ENCODE peak calls at places on chromosome 22, in five cellular contexts. H is body of pancreas, B is fibroblast of lung, G is sigmoid colon, L is tibial artery. U is an unnamed sample.

GRCh38 chr22:21961886-21962654 is 9.4 kb upstream of the PPM1F start:
- DNase-seq in H (peak), B (peak), G (no peak), L (no peak), U (peak)

GRCh38 chr22:40979198-40979597 is 28.0 kb downstream of the RBX1 start:
- DNase-seq in H (no peak), B (no peak), G (no peak), L (no peak), U (no peak)

GRCh38 chr22:19503869-19504268 is 20.3 kb downstream of the CLDN5 start:
- DNase-seq in H (no peak), B (no peak), G (no peak), L (no peak), U (no peak)

GRCh38 chr22:46108564-46109473 is 41.5 kb upstream of the PPARA start:
- DNase-seq in H (peak), B (peak), G (peak), L (no peak), U (no peak)

GRCh38 chr22:21444701-21445436 is 22.3 kb upstream of the TMEM191C start:
- DNase-seq in H (peak), B (no peak), G (peak), L (peak), U (no peak)

GRCh38 chr22:29890760-29891159 is 7.8 kb downstream of the MTMR3 start:
- DNase-seq in H (no peak), B (no peak), G (no peak), L (no peak), U (no peak)

GRCh38 chr22:21067901-21068680 is 22.3 kb downstream of the LRRC74B start:
- DNase-seq in H (no peak), B (no peak), G (no peak), L (no peak), U (no peak)

GRCh38 chr22:40721266-40721665 is 42.0 kb downstream of the MCHR1 start:
- DNase-seq in H (peak), B (peak), G (no peak), L (no peak), U (peak)

GRCh38 chr22:46421272-46421671 is 85.8 kb downstream of the TRMU start:
- DNase-seq in H (no peak), B (no peak), G (no peak), L (no peak), U (no peak)

GRCh38 chr22:40449676-40450035 is 79.3 kb downstream of the SGSM3 start:
- DNase-seq in H (no peak), B (peak), G (no peak), L (no peak), U (peak)

GRCh38 chr22:36966851-36967535 is 52.3 kb downstream of the TST start:
- DNase-seq in H (no peak), B (no peak), G (no peak), L (no peak), U (no peak)

GRCh38 chr22:45997077-45997774 is 20.3 kb upstream of the WNT7B start:
- DNase-seq in H (peak), B (peak), G (peak), L (peak), U (no peak)

GRCh38 chr22:20430641-20431519 is 6.7 kb downstream of the SCARF2 start:
- DNase-seq in H (peak), B (peak), G (peak), L (no peak), U (no peak)

GRCh38 chr22:20530368-20531153 is 23.2 kb downstream of the MED15 start:
- DNase-seq in H (no peak), B (peak), G (no peak), L (no peak), U (peak)

GRCh38 chr22:32502346-32502745 is 27.7 kb downstream of the FBXO7 start:
- DNase-seq in H (no peak), B (no peak), G (no peak), L (no peak), U (no peak)

GRCh38 chr22:32255726-32256125 is 579 bp upstream of the SLC5A4 start:
- DNase-seq in H (no peak), B (peak), G (no peak), L (no peak), U (no peak)

GRCh38 chr22:30212996-30213441 is 33.5 kb downstream of the LIF start:
- DNase-seq in H (peak), B (no peak), G (no peak), L (no peak), U (no peak)

GRCh38 chr22:47032091-47032943 is 269.9 kb downstream of the TBC1D22A start:
- DNase-seq in H (peak), B (no peak), G (peak), L (no peak), U (no peak)

GRCh38 chr22:33389927-33390326 is 331.7 kb upstream of the SYN3 start:
- DNase-seq in H (no peak), B (peak), G (no peak), L (no peak), U (no peak)

GRCh38 chr22:40204331-40205116 is 26.8 kb downstream of the TNRC6B start:
- DNase-seq in H (peak), B (peak), G (no peak), L (no peak), U (no peak)

GRCh38 chr22:44454113-44454769 is 43.8 kb downstream of the RTL6 start:
- DNase-seq in H (no peak), B (no peak), G (no peak), L (no peak), U (no peak)

GRCh38 chr22:24420072-24420976 is 7.1 kb upstream of the ADORA2A start:
- DNase-seq in H (no peak), B (no peak), G (peak), L (no peak), U (no peak)

GRCh38 chr22:36369922-36370781 is 17.6 kb downstream of the MYH9 start:
- DNase-seq in H (peak), B (peak), G (peak), L (peak), U (no peak)

GRCh38 chr22:42967933-42968332 is 47.0 kb downstream of the PACSIN2 start:
- DNase-seq in H (peak), B (no peak), G (peak), L (peak), U (no peak)
- H3K27ac ChIP-seq in H (no peak), B (no peak), G (peak), L (peak), U (no peak)

GRCh38 chr22:28244760-28245159 is 325.7 kb upstream of the PITPNB start:
- DNase-seq in H (no peak), B (no peak), G (no peak), L (no peak), U (no peak)

GRCh38 chr22:28243539-28243938 is 324.5 kb upstream of the PITPNB start:
- DNase-seq in H (no peak), B (peak), G (no peak), L (no peak), U (no peak)

GRCh38 chr22:28239941-28240340 is 320.9 kb upstream of the PITPNB start:
- DNase-seq in H (no peak), B (no peak), G (no peak), L (no peak), U (no peak)

GRCh38 chr22:28245579-28246224 is 326.6 kb upstream of the PITPNB start:
- DNase-seq in H (no peak), B (peak), G (no peak), L (no peak), U (no peak)

GRCh38 chr22:28241637-28242290 is 322.7 kb upstream of the PITPNB start:
- DNase-seq in H (no peak), B (no peak), G (no peak), L (no peak), U (no peak)
- TF ChIP-seq CTCF in H (no peak), B (no peak), G (no peak), L (no peak), U (no peak)

GRCh38 chr22:39171623-39172264 is 19.3 kb upstream of the CBX7 start:
- DNase-seq in H (no peak), B (no peak), G (no peak), L (no peak), U (no peak)

GRCh38 chr22:39173787-39174497 is 21.5 kb upstream of the CBX7 start:
- DNase-seq in H (no peak), B (no peak), G (no peak), L (no peak), U (no peak)

GRCh38 chr22:39170825-39171622 is 18.5 kb upstream of the CBX7 start:
- DNase-seq in H (peak), B (peak), G (peak), L (peak), U (peak)

GRCh38 chr22:39174498-39175120 is 22.1 kb upstream of the CBX7 start:
- DNase-seq in H (peak), B (peak), G (peak), L (peak), U (peak)

GRCh38 chr22:39173050-39173706 is 20.7 kb upstream of the CBX7 start:
- DNase-seq in H (no peak), B (no peak), G (no peak), L (no peak), U (no peak)
- H3K27ac ChIP-seq in H (peak), B (peak), G (peak), L (peak), U (no peak)

DNA sequence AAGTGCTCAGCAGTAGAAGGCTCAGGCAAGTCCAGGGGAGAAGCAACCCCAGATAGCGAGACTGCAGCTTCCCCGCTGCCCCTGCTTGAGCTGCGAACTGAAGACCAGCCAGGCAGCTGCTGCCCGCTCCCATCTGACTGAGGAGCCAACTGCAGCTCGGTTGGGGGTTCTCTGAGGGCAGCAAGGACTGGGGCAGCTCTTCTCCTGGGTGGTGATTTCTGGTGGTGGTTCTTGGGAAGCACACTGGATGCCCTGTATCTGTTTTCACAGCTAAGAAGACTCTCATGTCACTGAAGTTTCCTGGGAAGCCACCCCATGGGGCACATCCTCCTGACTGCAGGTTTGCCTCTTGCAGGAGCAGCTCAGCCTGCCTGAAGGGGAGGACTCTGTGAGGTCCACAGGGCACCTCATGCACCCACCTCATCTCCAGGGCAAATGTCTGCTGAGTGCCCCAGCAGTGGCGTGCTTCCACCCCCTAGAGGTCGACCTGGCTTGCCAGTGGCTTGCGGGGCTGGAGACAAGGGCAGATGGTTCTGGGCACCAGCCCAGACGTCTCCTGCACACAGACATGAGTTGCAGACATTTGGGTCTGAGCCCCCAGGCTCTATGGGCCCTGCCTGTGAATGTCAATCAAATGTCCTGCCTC is 801.1 kb downstream of the BRD1 start:
- DNase-seq in H (no peak), B (no peak), G (no peak), L (no peak), U (no peak)
- TF ChIP-seq CTCF in H (no peak), B (no peak), G (no peak), L (no peak), U (no peak)

GRCh38 chr22:17117890-17118289 is 3.3 kb downstream of the TMEM121B start:
- DNase-seq in H (peak), B (no peak), G (no peak), L (no peak), U (no peak)
- H3K27ac ChIP-seq in H (no peak), B (no peak), G (no peak), L (no peak), U (no peak)